ENCODE peak calls at places on chromosomes 4 and X, in ten cellular contexts. T, R, G, P, W, S, J, Y, V and B are unnamed samples.

GRCh38 chr4:42627887-42628646 is 28.8 kb downstream of the ATP8A1 start:
- DNase-seq in T (peak), R (peak), G (no peak), P (no peak), W (no peak), S (peak), J (no peak), Y (no peak), V (no peak), B (no peak)

GRCh38 chrX:47751670-47752069 is 85.0 kb upstream of the ZNF81 start:
- DNase-seq in T (peak), R (peak), G (no peak), P (no peak), W (peak), S (peak), J (peak), Y (peak), V (no peak), B (no peak)

GRCh38 chr4:150123982-150124670 is 45.9 kb downstream of the DCLK2 start:
- DNase-seq in T (no peak), R (no peak), G (no peak), P (no peak), W (no peak), S (no peak), J (no peak), Y (no peak), V (no peak), B (no peak)

GRCh38 chr4:16677545-16677944 is 220.9 kb downstream of the LDB2 start:
- DNase-seq in T (peak), R (no peak), G (no peak), P (no peak), W (no peak), S (no peak), J (no peak), Y (no peak), V (no peak), B (no peak)

GRCh38 chr4:20042769-20043168 is 208.9 kb upstream of the SLIT2 start:
- DNase-seq in T (no peak), R (no peak), G (no peak), P (no peak), W (no peak), S (no peak), J (no peak), Y (no peak), V (no peak), B (no peak)

GRCh38 chrX:38817004-38817703 is 15.9 kb downstream of the MID1IP1 start:
- DNase-seq in T (peak), R (peak), G (peak), P (no peak), W (no peak), S (no peak), J (peak), Y (no peak), V (no peak), B (no peak)

GRCh38 chr4:168643083-168643795 is 146.4 kb downstream of the PALLD start:
- DNase-seq in T (peak), R (peak), G (no peak), P (no peak), W (no peak), S (no peak), J (no peak), Y (no peak), V (no peak), B (no peak)

GRCh38 chr4:171746418-171746817 is 66.8 kb upstream of the GALNTL6 start:
- DNase-seq in T (no peak), R (no peak), G (no peak), P (no peak), W (no peak), S (no peak), J (no peak), Y (no peak), V (no peak), B (no peak)

GRCh38 chr4:38204317-38205060 is 244.3 kb downstream of the PTTG2 start:
- DNase-seq in T (no peak), R (no peak), G (no peak), P (no peak), W (no peak), S (no peak), J (no peak), Y (no peak), V (no peak), B (no peak)

GRCh38 chrX:100615015-100615414 is 21.6 kb downstream of the TSPAN6 start:
- DNase-seq in T (peak), R (peak), G (peak), P (peak), W (no peak), S (no peak), J (no peak), Y (peak), V (no peak), B (no peak)

GRCh38 chrX:3044671-3045070 is 3.4 kb downstream of the ARSF start:
- DNase-seq in T (no peak), R (no peak), G (no peak), P (no peak), W (no peak), S (no peak), J (no peak), Y (no peak), V (no peak), B (no peak)

GRCh38 chr4:113996599-113997177 is 17.2 kb upstream of the ARSJ start:
- DNase-seq in T (peak), R (no peak), G (no peak), P (no peak), W (no peak), S (no peak), J (no peak), Y (no peak), V (no peak), B (no peak)

GRCh38 chrX:2811271-2811670 is 17.5 kb upstream of the GYG2 start:
- DNase-seq in T (peak), R (no peak), G (no peak), P (no peak), W (no peak), S (no peak), J (no peak), Y (no peak), V (no peak), B (no peak)

GRCh38 chrX:38220024-38220935 is at the start of gene SRPX:
- DNase-seq in T (peak), R (peak), G (peak), P (peak), W (peak), S (no peak), J (peak), Y (peak), V (no peak), B (no peak)

GRCh38 chrX:21741869-21742701 is 15.8 kb downstream of the SMPX start:
- DNase-seq in T (peak), R (no peak), G (no peak), P (no peak), W (no peak), S (no peak), J (no peak), Y (no peak), V (no peak), B (no peak)

GRCh38 chr4:71526626-71527406 is 188.0 kb downstream of the SLC4A4 start:
- DNase-seq in T (no peak), R (no peak), G (no peak), P (no peak), W (no peak), S (no peak), J (no peak), Y (no peak), V (no peak), B (no peak)

GRCh38 chr4:7792616-7793015 is 147.0 kb downstream of the AFAP1 start:
- DNase-seq in T (no peak), R (peak), G (no peak), P (no peak), W (no peak), S (no peak), J (peak), Y (no peak), V (no peak), B (no peak)

GRCh38 chr4:102560743-102561341 is 59.7 kb downstream of the NFKB1 start:
- DNase-seq in T (no peak), R (no peak), G (no peak), P (no peak), W (no peak), S (no peak), J (no peak), Y (no peak), V (no peak), B (no peak)

GRCh38 chr4:104591505-104591904 is 96.8 kb upstream of the CXXC4 start:
- DNase-seq in T (no peak), R (peak), G (no peak), P (no peak), W (peak), S (no peak), J (no peak), Y (no peak), V (no peak), B (no peak)

GRCh38 chr4:187555174-187555573 is 440.4 kb upstream of the ZFP42 start:
- DNase-seq in T (no peak), R (no peak), G (no peak), P (no peak), W (no peak), S (no peak), J (no peak), Y (no peak), V (no peak), B (no peak)

DNA sequence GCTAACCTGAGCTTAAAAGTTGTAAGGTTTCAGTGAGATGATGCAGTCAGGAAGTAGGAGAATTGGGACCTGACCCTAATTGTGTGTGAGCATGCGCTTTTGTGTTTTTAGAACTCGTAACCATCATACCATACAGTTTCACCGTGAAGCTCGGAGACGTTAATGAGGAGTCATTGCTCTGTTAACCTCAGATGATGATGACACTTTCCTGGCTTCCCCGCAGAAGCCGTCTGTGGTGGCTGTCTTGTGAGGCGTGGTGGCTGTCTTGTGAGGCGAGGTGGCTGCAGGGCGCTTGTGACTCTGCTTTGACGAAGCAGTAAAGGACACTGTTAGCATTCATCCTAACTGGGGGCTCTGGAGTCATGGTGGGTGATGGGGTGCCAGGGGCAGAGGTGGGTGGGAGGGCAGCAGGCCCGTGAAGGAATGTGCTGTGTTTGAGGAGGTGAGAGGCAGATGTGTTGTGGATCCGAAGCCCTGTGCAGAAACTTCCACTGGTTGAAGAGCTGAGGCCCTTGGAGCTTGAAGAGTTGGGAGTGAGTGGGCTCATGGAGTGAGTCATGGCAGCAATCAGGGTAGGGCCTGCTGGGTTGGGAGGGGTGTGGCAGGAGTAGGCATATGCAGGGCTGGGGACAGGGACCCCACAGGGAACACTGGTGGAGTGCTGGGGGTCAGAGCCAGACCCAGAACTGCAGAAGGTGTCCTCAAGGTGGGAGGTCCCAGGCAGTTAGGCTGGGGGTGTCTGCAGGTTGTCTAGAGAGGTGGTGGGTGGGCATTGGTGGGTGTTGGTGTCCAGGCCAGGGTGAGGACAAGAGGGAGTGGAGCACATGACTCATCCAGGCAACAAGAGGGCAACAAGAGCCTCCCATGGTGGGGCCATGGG is 57.4 kb downstream of the NSD2 start:
- DNase-seq in T (peak), R (no peak), G (peak), P (no peak), W (no peak), S (no peak), J (no peak), Y (no peak), V (no peak), B (no peak)
- H3K4me3 ChIP-seq in T (no peak), R (no peak), G (no peak), P (no peak), W (no peak), S (no peak), J (no peak), Y (no peak), V (no peak), B (no peak)

DNA sequence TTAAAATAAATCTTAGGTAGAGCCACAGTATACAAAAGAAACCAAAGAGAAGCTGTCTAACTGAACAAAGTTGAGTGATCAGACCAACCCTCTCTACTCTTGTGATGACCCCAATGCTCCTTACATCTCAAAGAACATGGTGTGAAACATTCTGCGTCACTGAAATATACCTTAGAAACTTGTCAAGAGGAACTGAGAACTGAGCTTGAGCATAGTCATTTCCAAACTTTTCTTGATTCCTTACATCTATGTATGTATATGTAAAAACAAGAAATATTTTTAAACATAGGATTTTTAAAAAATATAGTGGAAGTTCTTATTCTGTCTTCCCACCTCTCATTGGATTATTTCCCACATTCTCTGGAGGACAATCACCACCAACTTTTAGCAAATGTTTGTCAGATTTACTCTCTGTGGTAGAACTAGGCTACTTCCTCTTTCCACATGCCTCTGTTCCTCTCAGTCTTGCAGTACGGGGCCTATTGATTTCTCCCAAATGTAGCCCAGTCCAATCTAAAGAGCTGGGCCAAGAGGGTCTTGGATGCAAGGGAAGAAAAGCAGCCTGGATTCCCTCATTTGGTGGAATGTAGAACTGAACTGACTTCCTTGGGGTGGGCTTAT is 98.2 kb upstream of the HHIP start:
- DNase-seq in T (no peak), R (no peak), G (no peak), P (no peak), W (no peak), S (no peak), J (no peak), Y (no peak), V (no peak), B (no peak)
- H3K4me3 ChIP-seq in T (no peak), R (no peak), G (no peak), P (no peak), W (no peak), S (no peak), J (no peak), Y (no peak), V (no peak), B (no peak)

GRCh38 chr4:158002203-158002602 is 170.6 kb downstream of the GASK1B start:
- DNase-seq in T (no peak), R (no peak), G (peak), P (no peak), W (no peak), S (no peak), J (no peak), Y (no peak), V (no peak), B (no peak)
- H3K4me3 ChIP-seq in T (no peak), R (no peak), G (no peak), P (no peak), W (no peak), S (no peak), J (no peak), Y (no peak), V (no peak), B (no peak)

GRCh38 chr4:89109841-89110540 is 1.3 kb upstream of the TIGD2 start:
- DNase-seq in T (no peak), R (no peak), G (no peak), P (no peak), W (no peak), S (no peak), J (no peak), Y (no peak), V (no peak), B (no peak)
- H3K4me3 ChIP-seq in T (no peak), R (peak), G (no peak), P (peak), W (peak), S (peak), J (peak), Y (peak), V (peak), B (peak)

DNA sequence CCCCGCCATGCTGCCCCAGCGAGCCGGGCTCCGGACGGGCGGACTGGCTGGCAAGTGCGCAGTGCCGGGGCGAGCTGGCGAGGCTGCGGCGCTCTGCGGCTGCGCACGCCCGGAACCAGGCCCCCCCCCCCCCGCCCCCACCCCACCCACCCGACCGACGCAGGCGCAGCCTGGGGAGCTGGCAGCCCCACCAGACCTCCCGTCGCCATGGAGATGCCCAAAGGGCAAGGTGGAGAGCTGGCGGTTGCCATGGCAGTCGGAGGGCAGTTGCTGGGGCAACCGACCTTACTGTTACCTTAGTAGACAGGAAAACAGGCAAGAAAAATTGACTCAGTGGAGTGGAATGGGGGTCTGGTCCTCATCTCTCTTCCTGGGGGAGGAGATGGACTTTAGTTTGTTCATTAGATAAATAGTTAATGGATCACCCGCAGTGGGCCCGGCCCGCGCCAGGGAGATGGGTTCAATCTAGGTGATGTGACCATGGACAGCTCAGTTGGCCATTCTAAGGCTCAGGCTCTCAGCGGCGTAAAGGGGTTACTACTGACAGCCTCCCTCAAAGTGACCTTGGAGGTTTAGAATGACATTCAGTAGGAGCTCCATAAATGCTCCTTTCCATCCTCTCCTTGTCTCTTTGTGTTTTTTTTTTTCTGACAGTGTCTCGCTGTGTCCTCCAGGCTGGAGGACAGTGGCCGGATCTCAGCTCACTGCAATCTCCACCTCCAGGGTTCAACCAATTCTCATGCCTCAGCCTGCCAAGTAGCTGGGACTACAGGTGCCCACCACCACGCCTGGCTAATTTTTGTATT is at the start of gene PCSK1N:
- DNase-seq in T (no peak), R (no peak), G (no peak), P (peak), W (no peak), S (peak), J (no peak), Y (no peak), V (peak), B (no peak)
- H3K4me3 ChIP-seq in T (no peak), R (no peak), G (peak), P (peak), W (peak), S (peak), J (peak), Y (peak), V (peak), B (peak)

GRCh38 chr4:134628074-134628473 is 426.5 kb upstream of the PABPC4L start:
- DNase-seq in T (no peak), R (no peak), G (no peak), P (no peak), W (no peak), S (no peak), J (no peak), Y (no peak), V (no peak), B (no peak)

GRCh38 chr4:134627386-134627785 is 425.8 kb upstream of the PABPC4L start:
- DNase-seq in T (no peak), R (no peak), G (no peak), P (no peak), W (no peak), S (no peak), J (no peak), Y (no peak), V (no peak), B (no peak)

GRCh38 chr4:134622194-134622593 is 420.6 kb upstream of the PABPC4L start:
- DNase-seq in T (no peak), R (no peak), G (no peak), P (no peak), W (no peak), S (no peak), J (no peak), Y (no peak), V (no peak), B (no peak)

GRCh38 chr4:134624365-134624764 is 422.8 kb upstream of the PABPC4L start:
- DNase-seq in T (no peak), R (no peak), G (no peak), P (no peak), W (no peak), S (no peak), J (no peak), Y (no peak), V (no peak), B (no peak)
- H3K4me3 ChIP-seq in T (no peak), R (no peak), G (no peak), P (no peak), W (no peak), S (no peak), J (no peak), Y (no peak), V (no peak), B (no peak)

DNA sequence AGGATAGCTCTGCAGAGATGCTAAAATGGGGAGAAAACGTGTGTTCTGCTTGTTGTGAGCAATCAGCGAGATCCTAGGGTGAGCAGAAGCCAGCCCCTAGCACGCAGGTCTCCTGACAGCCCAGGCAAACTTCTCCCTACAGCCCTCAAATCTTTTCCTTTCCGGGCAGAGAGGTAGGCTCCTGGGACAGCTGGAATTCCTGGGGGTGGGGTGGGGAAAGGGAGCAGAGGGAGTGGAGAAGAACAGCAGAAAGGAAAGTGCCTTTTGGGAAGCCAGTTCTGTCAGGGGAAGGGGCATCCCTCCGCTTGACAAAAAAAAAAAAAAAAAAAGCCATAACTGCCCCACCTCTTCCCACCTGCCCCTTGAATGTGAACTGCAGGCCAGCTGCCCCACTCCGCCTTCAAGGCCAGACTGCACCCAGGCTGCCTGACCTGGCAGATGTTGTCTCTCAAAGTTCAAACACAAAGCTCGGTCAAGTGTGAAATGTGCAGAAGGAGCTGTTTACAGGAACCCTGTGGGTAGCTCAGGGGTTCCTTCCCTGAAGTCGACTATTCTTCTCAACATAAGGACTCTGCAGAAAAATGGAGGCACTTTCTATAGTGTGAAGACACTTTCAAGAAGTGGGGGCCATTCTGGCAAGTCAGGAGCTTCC is 16.4 kb downstream of the FGD1 start:
- DNase-seq in T (no peak), R (no peak), G (no peak), P (no peak), W (peak), S (no peak), J (no peak), Y (no peak), V (no peak), B (no peak)
- H3K4me3 ChIP-seq in T (no peak), R (no peak), G (no peak), P (no peak), W (no peak), S (no peak), J (no peak), Y (no peak), V (no peak), B (no peak)